ENCODE peak calls at places on chromosome 17, in four cellular contexts. One of them, this sample, is unnamed.

GRCh38 chr17:36183001-36183810 is 6.8 kb upstream of the TBC1D3B start:
- DNase-seq in mucosa of gallbladder: no peak
- DNase-seq in activated gamma-delta T cell treated with anti-CD3 and anti-CD28 coated beads, Interleukin-2, amount 50 U/mL, for 16 hours: no peak
- DNase-seq in foreskin fibroblast: peak; percentile 90
- DNase-seq in this sample: peak; percentile 95

GRCh38 chr17:17849863-17850373 is 13.1 kb upstream of the SREBF1 start:
- DNase-seq in mucosa of gallbladder: peak; percentile 58
- DNase-seq in activated gamma-delta T cell treated with anti-CD3 and anti-CD28 coated beads, Interleukin-2, amount 50 U/mL, for 16 hours: peak; percentile 47
- DNase-seq in foreskin fibroblast: peak; percentile 66
- DNase-seq in this sample: peak; percentile 58

GRCh38 chr17:67434061-67434525 is 57.0 kb downstream of the PITPNC1 start:
- DNase-seq in mucosa of gallbladder: no peak
- DNase-seq in activated gamma-delta T cell treated with anti-CD3 and anti-CD28 coated beads, Interleukin-2, amount 50 U/mL, for 16 hours: peak; percentile 32
- DNase-seq in foreskin fibroblast: no peak
- DNase-seq in this sample: no peak

GRCh38 chr17:70394430-70394829 is 225.1 kb downstream of the KCNJ2 start:
- DNase-seq in mucosa of gallbladder: no peak
- DNase-seq in activated gamma-delta T cell treated with anti-CD3 and anti-CD28 coated beads, Interleukin-2, amount 50 U/mL, for 16 hours: no peak
- DNase-seq in foreskin fibroblast: peak; percentile 18
- DNase-seq in this sample: no peak

GRCh38 chr17:42329025-42329976 is 41.0 kb downstream of the STAT5A start:
- DNase-seq in mucosa of gallbladder: no peak
- DNase-seq in activated gamma-delta T cell treated with anti-CD3 and anti-CD28 coated beads, Interleukin-2, amount 50 U/mL, for 16 hours: no peak
- DNase-seq in foreskin fibroblast: peak; percentile 75
- DNase-seq in this sample: no peak

GRCh38 chr17:33523577-33523981 is 230.5 kb upstream of the ASIC2 start:
- DNase-seq in mucosa of gallbladder: no peak
- DNase-seq in activated gamma-delta T cell treated with anti-CD3 and anti-CD28 coated beads, Interleukin-2, amount 50 U/mL, for 16 hours: no peak
- DNase-seq in foreskin fibroblast: no peak
- DNase-seq in this sample: no peak

GRCh38 chr17:64694207-64694606 is 32.1 kb upstream of the SMURF2 start:
- DNase-seq in mucosa of gallbladder: peak; percentile 88
- DNase-seq in activated gamma-delta T cell treated with anti-CD3 and anti-CD28 coated beads, Interleukin-2, amount 50 U/mL, for 16 hours: no peak
- DNase-seq in foreskin fibroblast: peak; percentile 67
- DNase-seq in this sample: no peak

GRCh38 chr17:81911277-81911961 is at the start of gene PCYT2:
- DNase-seq in mucosa of gallbladder: peak; percentile 93
- DNase-seq in activated gamma-delta T cell treated with anti-CD3 and anti-CD28 coated beads, Interleukin-2, amount 50 U/mL, for 16 hours: peak; percentile 85
- DNase-seq in foreskin fibroblast: peak; percentile 92
- DNase-seq in this sample: peak; percentile 99

GRCh38 chr17:15945493-15946209 is 721 bp downstream of the ADORA2B start:
- DNase-seq in mucosa of gallbladder: no peak
- DNase-seq in activated gamma-delta T cell treated with anti-CD3 and anti-CD28 coated beads, Interleukin-2, amount 50 U/mL, for 16 hours: no peak
- DNase-seq in foreskin fibroblast: peak; percentile 65
- DNase-seq in this sample: no peak

GRCh38 chr17:8964801-8965393 is 610 bp downstream of the PIK3R5 start:
- DNase-seq in mucosa of gallbladder: peak; percentile 35
- DNase-seq in activated gamma-delta T cell treated with anti-CD3 and anti-CD28 coated beads, Interleukin-2, amount 50 U/mL, for 16 hours: no peak
- DNase-seq in foreskin fibroblast: no peak
- DNase-seq in this sample: no peak

GRCh38 chr17:82023447-82024241 is 539 bp downstream of the LRRC45 start:
- DNase-seq in mucosa of gallbladder: no peak
- DNase-seq in activated gamma-delta T cell treated with anti-CD3 and anti-CD28 coated beads, Interleukin-2, amount 50 U/mL, for 16 hours: no peak
- DNase-seq in foreskin fibroblast: peak; percentile 52
- DNase-seq in this sample: no peak

GRCh38 chr17:77840156-77840555 is 118.3 kb upstream of the TNRC6C start:
- DNase-seq in mucosa of gallbladder: no peak
- DNase-seq in activated gamma-delta T cell treated with anti-CD3 and anti-CD28 coated beads, Interleukin-2, amount 50 U/mL, for 16 hours: no peak
- DNase-seq in foreskin fibroblast: no peak
- DNase-seq in this sample: no peak

GRCh38 chr17:79073706-79074088 is 927 bp upstream of the ENGASE start:
- DNase-seq in mucosa of gallbladder: no peak
- DNase-seq in activated gamma-delta T cell treated with anti-CD3 and anti-CD28 coated beads, Interleukin-2, amount 50 U/mL, for 16 hours: no peak
- DNase-seq in foreskin fibroblast: no peak
- DNase-seq in this sample: no peak

This sample was measured in GM19239.